ENCODE peak calls at places on chromosome 19, in nine cellular contexts. One of them, this sample, is unnamed.

GRCh38 chr19:10074153-10074552 is 12.0 kb upstream of the SHFL start:
- DNase-seq in fibroblast of mammary gland: peak; percentile 59
- DNase-seq in fibroblast of lung: peak; percentile 41
- DNase-seq in body of pancreas: no peak
- DNase-seq in BE2C: peak; percentile 38
- DNase-seq in fibroblast of pulmonary artery: peak; percentile 46
- DNase-seq in mammary epithelial cell: peak; percentile 27
- DNase-seq in AG04449: no peak
- DNase-seq in AG09319: no peak
- DNase-seq in this sample: peak; percentile 13

GRCh38 chr19:18023596-18024212 is 15.7 kb downstream of the ARRDC2 start:
- DNase-seq in fibroblast of mammary gland: peak; percentile 72
- DNase-seq in fibroblast of lung: no peak
- DNase-seq in body of pancreas: peak; percentile 63
- DNase-seq in BE2C: no peak
- DNase-seq in fibroblast of pulmonary artery: peak; percentile 84
- DNase-seq in mammary epithelial cell: no peak
- DNase-seq in AG04449: no peak
- DNase-seq in AG09319: no peak
- DNase-seq in this sample: no peak

GRCh38 chr19:13099073-13099999 is 3.3 kb downstream of the LYL1 start:
- DNase-seq in fibroblast of mammary gland: peak; percentile 38
- DNase-seq in fibroblast of lung: no peak
- DNase-seq in body of pancreas: peak; percentile 54
- DNase-seq in BE2C: no peak
- DNase-seq in fibroblast of pulmonary artery: peak; percentile 37
- DNase-seq in mammary epithelial cell: no peak
- DNase-seq in AG04449: no peak
- DNase-seq in AG09319: no peak
- DNase-seq in this sample: peak; percentile 62

GRCh38 chr19:12932392-12933286 is 872 bp downstream of the FARSA start:
- DNase-seq in fibroblast of mammary gland: no peak
- DNase-seq in fibroblast of lung: no peak
- DNase-seq in body of pancreas: no peak
- DNase-seq in BE2C: no peak
- DNase-seq in fibroblast of pulmonary artery: no peak
- DNase-seq in mammary epithelial cell: no peak
- DNase-seq in AG04449: no peak
- DNase-seq in AG09319: no peak
- DNase-seq in this sample: no peak

GRCh38 chr19:48806518-48806817 is 4.4 kb downstream of the BCAT2 start:
- DNase-seq in fibroblast of mammary gland: no peak
- DNase-seq in fibroblast of lung: no peak
- DNase-seq in body of pancreas: no peak
- DNase-seq in BE2C: no peak
- DNase-seq in fibroblast of pulmonary artery: no peak
- DNase-seq in mammary epithelial cell: no peak
- DNase-seq in AG04449: no peak
- DNase-seq in AG09319: no peak
- DNase-seq in this sample: no peak

GRCh38 chr19:44438441-44438840 is 9.8 kb downstream of the ZNF229 start:
- DNase-seq in fibroblast of mammary gland: no peak
- DNase-seq in fibroblast of lung: no peak
- DNase-seq in body of pancreas: no peak
- DNase-seq in BE2C: no peak
- DNase-seq in fibroblast of pulmonary artery: no peak
- DNase-seq in mammary epithelial cell: no peak
- DNase-seq in AG04449: no peak
- DNase-seq in AG09319: no peak
- DNase-seq in this sample: no peak

GRCh38 chr19:39100500-39101166 is 16.5 kb downstream of the ACP7 start:
- DNase-seq in fibroblast of mammary gland: no peak
- DNase-seq in fibroblast of lung: no peak
- DNase-seq in body of pancreas: no peak
- DNase-seq in BE2C: no peak
- DNase-seq in fibroblast of pulmonary artery: no peak
- DNase-seq in mammary epithelial cell: no peak
- DNase-seq in AG04449: no peak
- DNase-seq in AG09319: no peak
- DNase-seq in this sample: no peak

GRCh38 chr19:35894342-35894741 is 6.0 kb downstream of the NFKBID start:
- DNase-seq in fibroblast of mammary gland: no peak
- DNase-seq in fibroblast of lung: no peak
- DNase-seq in body of pancreas: no peak
- DNase-seq in BE2C: no peak
- DNase-seq in fibroblast of pulmonary artery: no peak
- DNase-seq in mammary epithelial cell: no peak
- DNase-seq in AG04449: no peak
- DNase-seq in AG09319: no peak
- DNase-seq in this sample: no peak

DNA sequence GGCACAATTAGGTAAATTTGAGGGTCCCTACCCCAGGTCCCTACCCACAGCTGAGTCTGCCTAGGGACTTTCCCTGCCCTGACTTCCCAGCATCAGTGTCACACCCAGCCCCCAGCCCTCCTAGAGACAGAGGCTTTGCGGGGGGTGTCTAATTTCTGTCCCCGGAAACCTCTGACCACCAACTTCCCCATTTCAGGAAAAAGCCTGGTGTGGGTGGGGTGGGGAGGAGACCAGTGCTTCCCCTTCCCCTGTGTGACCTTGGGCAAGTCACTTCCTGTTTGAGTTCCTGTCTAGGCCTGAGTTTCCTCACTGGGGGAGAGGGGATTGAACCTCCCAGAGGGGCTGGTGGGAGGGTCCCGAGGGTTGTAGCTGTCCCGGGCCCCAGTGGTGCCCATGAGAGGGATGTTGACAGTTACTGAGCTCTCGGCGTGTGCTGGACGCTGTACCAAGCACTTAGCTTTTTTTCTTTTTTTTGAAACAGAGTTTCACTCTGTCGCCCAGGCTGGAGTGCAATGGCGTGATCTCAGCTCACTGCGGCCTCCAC is 7.9 kb downstream of the VASP start:
- DNase-seq in fibroblast of mammary gland: no peak
- DNase-seq in fibroblast of lung: no peak
- DNase-seq in body of pancreas: no peak
- DNase-seq in BE2C: no peak
- DNase-seq in fibroblast of pulmonary artery: no peak
- DNase-seq in mammary epithelial cell: no peak
- DNase-seq in AG04449: no peak
- DNase-seq in AG09319: no peak
- DNase-seq in this sample: no peak
- TF ChIP-seq CTCF in fibroblast of mammary gland: no peak
- TF ChIP-seq CTCF in fibroblast of lung: no peak
- TF ChIP-seq CTCF in body of pancreas: no peak
- TF ChIP-seq CTCF in BE2C: no peak
- TF ChIP-seq CTCF in fibroblast of pulmonary artery: no peak
- TF ChIP-seq CTCF in mammary epithelial cell: no peak
- TF ChIP-seq CTCF in AG04449: no peak
- TF ChIP-seq CTCF in AG09319: no peak
- TF ChIP-seq CTCF in this sample: no peak

GRCh38 chr19:7947939-7948338 is 4.5 kb upstream of the TIMM44 start:
- DNase-seq in fibroblast of mammary gland: peak; percentile 28
- DNase-seq in fibroblast of lung: no peak
- DNase-seq in body of pancreas: no peak
- DNase-seq in BE2C: no peak
- DNase-seq in fibroblast of pulmonary artery: peak; percentile 32
- DNase-seq in mammary epithelial cell: peak; percentile 59
- DNase-seq in AG04449: no peak
- DNase-seq in AG09319: no peak
- DNase-seq in this sample: peak; percentile 83

GRCh38 chr19:7953576-7953975 is 10.1 kb upstream of the TIMM44 start:
- DNase-seq in fibroblast of mammary gland: no peak
- DNase-seq in fibroblast of lung: no peak
- DNase-seq in body of pancreas: no peak
- DNase-seq in BE2C: no peak
- DNase-seq in fibroblast of pulmonary artery: peak; percentile 12
- DNase-seq in mammary epithelial cell: no peak
- DNase-seq in AG04449: no peak
- DNase-seq in AG09319: no peak
- DNase-seq in this sample: no peak

DNA sequence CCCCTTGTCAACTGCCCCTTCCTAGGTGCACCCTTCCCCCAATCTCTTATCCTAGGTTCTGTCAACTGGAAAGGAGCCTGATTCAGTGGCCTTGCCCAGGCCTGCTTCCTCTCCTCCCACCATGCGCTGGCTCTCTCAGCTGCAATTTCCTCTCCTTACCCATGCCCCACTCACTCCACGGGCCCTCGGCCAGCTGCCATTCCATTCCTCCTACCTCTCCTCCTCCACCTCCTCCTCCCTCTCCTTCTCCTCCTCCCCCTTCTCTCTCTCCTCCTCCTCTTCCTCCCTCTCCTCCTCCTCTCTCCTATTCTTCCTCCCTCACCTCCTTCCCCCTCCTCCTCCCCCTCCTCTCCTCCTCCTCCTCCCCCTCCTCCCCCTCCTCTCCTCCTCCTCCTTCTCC is 9.6 kb upstream of the TIMM44 start:
- DNase-seq in fibroblast of mammary gland: peak; percentile 27
- DNase-seq in fibroblast of lung: no peak
- DNase-seq in body of pancreas: no peak
- DNase-seq in BE2C: no peak
- DNase-seq in fibroblast of pulmonary artery: peak; percentile 72
- DNase-seq in mammary epithelial cell: peak; percentile 64
- DNase-seq in AG04449: no peak
- DNase-seq in AG09319: no peak
- DNase-seq in this sample: peak; percentile 75
- TF ChIP-seq CTCF in fibroblast of mammary gland: no peak
- TF ChIP-seq CTCF in fibroblast of lung: no peak
- TF ChIP-seq CTCF in body of pancreas: no peak
- TF ChIP-seq CTCF in BE2C: no peak
- TF ChIP-seq CTCF in fibroblast of pulmonary artery: no peak
- TF ChIP-seq CTCF in mammary epithelial cell: no peak
- TF ChIP-seq CTCF in AG04449: no peak
- TF ChIP-seq CTCF in AG09319: no peak
- TF ChIP-seq CTCF in this sample: no peak

DNA sequence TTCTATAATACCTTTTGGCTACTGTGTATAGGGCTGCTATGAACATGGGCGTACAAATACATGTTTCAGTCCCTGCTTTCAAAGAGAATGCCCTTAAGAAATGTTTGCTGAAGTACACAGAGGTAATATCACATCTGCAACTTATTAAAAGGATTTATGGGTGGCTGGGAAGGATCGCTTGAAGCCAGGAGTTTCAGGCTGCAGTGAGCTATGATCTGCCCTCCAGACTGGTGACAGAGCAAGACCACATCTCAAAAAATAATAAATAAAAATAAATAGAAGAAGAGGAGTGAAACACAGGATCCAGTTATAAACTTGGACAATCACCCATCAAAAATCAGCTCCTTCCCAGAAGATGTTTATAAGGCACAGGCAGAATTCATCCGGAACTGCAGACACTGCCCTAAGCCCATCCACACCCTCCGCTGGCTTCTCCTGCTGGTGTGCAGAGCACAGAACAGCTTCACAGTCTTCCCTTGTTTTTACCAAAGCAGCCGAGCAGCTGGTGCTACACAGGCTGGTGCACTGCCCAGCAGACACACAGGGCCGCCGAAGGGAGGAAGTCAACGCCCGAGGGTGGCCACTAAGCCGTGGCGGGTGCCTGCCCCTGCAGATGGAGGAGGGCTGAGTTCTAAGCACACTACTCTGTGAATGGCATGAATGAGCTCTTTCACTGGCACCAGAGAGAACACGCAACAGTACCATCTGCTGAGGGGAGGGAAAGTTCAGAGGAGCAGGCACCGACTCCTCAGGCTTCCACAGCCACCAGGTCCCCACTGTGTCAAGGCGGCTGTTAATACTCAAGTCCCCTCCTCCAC is 44.0 kb downstream of the BRD4 start:
- DNase-seq in fibroblast of mammary gland: peak; percentile 55
- DNase-seq in fibroblast of lung: no peak
- DNase-seq in body of pancreas: peak; percentile 32
- DNase-seq in BE2C: peak; percentile 85
- DNase-seq in fibroblast of pulmonary artery: no peak
- DNase-seq in mammary epithelial cell: peak; percentile 71
- DNase-seq in AG04449: no peak
- DNase-seq in AG09319: no peak
- DNase-seq in this sample: no peak
- TF ChIP-seq CTCF in fibroblast of mammary gland: no peak
- TF ChIP-seq CTCF in fibroblast of lung: no peak
- TF ChIP-seq CTCF in body of pancreas: no peak
- TF ChIP-seq CTCF in BE2C: peak; percentile 31
- TF ChIP-seq CTCF in fibroblast of pulmonary artery: no peak
- TF ChIP-seq CTCF in mammary epithelial cell: no peak
- TF ChIP-seq CTCF in AG04449: peak; percentile 11
- TF ChIP-seq CTCF in AG09319: peak; percentile 9
- TF ChIP-seq CTCF in this sample: no peak

GRCh38 chr19:1854032-1854541 is 5.8 kb upstream of the REXO1 start:
- DNase-seq in fibroblast of mammary gland: no peak
- DNase-seq in fibroblast of lung: no peak
- DNase-seq in body of pancreas: peak; percentile 11
- DNase-seq in BE2C: no peak
- DNase-seq in fibroblast of pulmonary artery: no peak
- DNase-seq in mammary epithelial cell: no peak
- DNase-seq in AG04449: no peak
- DNase-seq in AG09319: no peak
- DNase-seq in this sample: no peak

GRCh38 chr19:1852729-1853128 is 4.4 kb upstream of the REXO1 start:
- DNase-seq in fibroblast of mammary gland: no peak
- DNase-seq in fibroblast of lung: no peak
- DNase-seq in body of pancreas: no peak
- DNase-seq in BE2C: no peak
- DNase-seq in fibroblast of pulmonary artery: no peak
- DNase-seq in mammary epithelial cell: no peak
- DNase-seq in AG04449: no peak
- DNase-seq in AG09319: no peak
- DNase-seq in this sample: no peak

GRCh38 chr19:1852294-1852646 is 4.0 kb upstream of the REXO1 start:
- DNase-seq in fibroblast of mammary gland: no peak
- DNase-seq in fibroblast of lung: no peak
- DNase-seq in body of pancreas: peak; percentile 16
- DNase-seq in BE2C: no peak
- DNase-seq in fibroblast of pulmonary artery: no peak
- DNase-seq in mammary epithelial cell: no peak
- DNase-seq in AG04449: no peak
- DNase-seq in AG09319: no peak
- DNase-seq in this sample: no peak

GRCh38 chr19:1854542-1855039 is 6.3 kb upstream of the REXO1 start:
- DNase-seq in fibroblast of mammary gland: no peak
- DNase-seq in fibroblast of lung: no peak
- DNase-seq in body of pancreas: no peak
- DNase-seq in BE2C: peak; percentile 80
- DNase-seq in fibroblast of pulmonary artery: no peak
- DNase-seq in mammary epithelial cell: no peak
- DNase-seq in AG04449: no peak
- DNase-seq in AG09319: no peak
- DNase-seq in this sample: no peak

DNA sequence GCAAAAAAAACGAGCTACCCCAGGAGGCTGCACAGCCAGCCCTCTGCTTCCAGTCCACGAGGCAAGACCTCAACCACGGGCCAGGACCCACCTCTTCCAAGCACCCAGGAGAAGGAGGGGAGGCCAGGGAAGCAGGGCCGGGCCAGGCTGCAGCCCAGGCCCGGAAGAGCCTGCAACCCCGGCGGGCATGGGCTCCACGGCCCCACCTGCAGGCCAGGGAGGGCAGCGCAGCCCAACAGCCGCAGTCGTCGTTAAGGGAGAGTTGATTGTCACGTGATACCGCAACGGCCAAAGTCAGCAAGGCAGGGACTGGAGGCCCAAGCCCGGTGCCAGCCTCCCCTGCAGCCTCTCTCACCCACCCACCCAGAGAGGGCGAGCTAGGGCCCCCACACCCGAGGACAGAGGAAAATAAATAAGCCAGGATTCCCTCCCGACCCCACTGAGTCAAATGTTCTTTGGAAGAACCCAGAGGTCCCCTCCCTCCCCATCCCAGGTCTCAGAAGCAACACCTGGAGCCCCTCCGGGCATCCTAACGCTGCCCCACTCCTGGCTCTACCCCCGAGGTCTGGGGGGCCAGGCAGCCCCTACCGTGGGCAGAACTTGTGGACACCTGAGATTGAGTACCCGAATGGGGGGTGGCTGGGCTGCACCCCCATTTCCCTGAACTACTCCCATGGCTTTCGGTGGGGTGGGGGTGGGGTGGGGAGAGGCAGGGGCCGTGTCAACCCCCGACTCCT is 5.2 kb upstream of the REXO1 start:
- DNase-seq in fibroblast of mammary gland: peak; percentile 76
- DNase-seq in fibroblast of lung: peak; percentile 74
- DNase-seq in body of pancreas: peak; percentile 84
- DNase-seq in BE2C: peak; percentile 86
- DNase-seq in fibroblast of pulmonary artery: peak; percentile 79
- DNase-seq in mammary epithelial cell: peak; percentile 79
- DNase-seq in AG04449: no peak
- DNase-seq in AG09319: no peak
- DNase-seq in this sample: peak; percentile 64
- TF ChIP-seq CTCF in fibroblast of mammary gland: peak; percentile 76
- TF ChIP-seq CTCF in fibroblast of lung: peak; percentile 90
- TF ChIP-seq CTCF in body of pancreas: peak; percentile 77
- TF ChIP-seq CTCF in BE2C: peak; percentile 93
- TF ChIP-seq CTCF in fibroblast of pulmonary artery: peak; percentile 76
- TF ChIP-seq CTCF in mammary epithelial cell: peak; percentile 97
- TF ChIP-seq CTCF in AG04449: peak; percentile 99
- TF ChIP-seq CTCF in AG09319: peak; percentile 91
- TF ChIP-seq CTCF in this sample: peak; percentile 96

This sample was measured in bronchial epithelial cell.